ENCODE peak calls at places on chromosomes 7 and 10, in seven cellular contexts. A is mammary epithelial cell, P is fibroblast of lung, X is cardiac fibroblast, U is foreskin fibroblast, R is left ventricle myocardium inferior, E is prostate gland. C is an unnamed sample.

GRCh38 chr10:42975558-42976352 is 101.1 kb upstream of the RET start:
- DNase-seq in A (no peak), P (no peak), X (no peak), U (no peak), R (no peak), E (no peak), C (no peak)

GRCh38 chr7:49927581-49927980 is 154.1 kb downstream of the VWC2 start:
- DNase-seq in A (no peak), P (no peak), X (no peak), U (no peak), R (no peak), E (no peak), C (no peak)

GRCh38 chr7:39567294-39567693 is 1.1 kb downstream of the YAE1 start:
- DNase-seq in A (no peak), P (peak; percentile 45), X (peak; percentile 26), U (no peak), R (no peak), E (no peak), C (no peak)

GRCh38 chr7:24052572-24053223 is 231.3 kb upstream of the NPY start:
- DNase-seq in A (peak; percentile 94), P (peak; percentile 88), X (peak; percentile 13), U (peak; percentile 36), R (no peak), E (no peak), C (peak; percentile 50)

GRCh38 chr7:27106181-27106905 is 3.9 kb upstream of the HOXA2 start:
- DNase-seq in A (peak; percentile 58), P (peak; percentile 55), X (no peak), U (no peak), R (no peak), E (no peak), C (no peak)

GRCh38 chr7:156334636-156335035 is 305.9 kb upstream of the RNF32 start:
- DNase-seq in A (no peak), P (no peak), X (no peak), U (no peak), R (no peak), E (no peak), C (no peak)

GRCh38 chr7:91288208-91288824 is 24.1 kb downstream of the FZD1 start:
- DNase-seq in A (peak; percentile 12), P (no peak), X (peak; percentile 25), U (no peak), R (peak; percentile 29), E (no peak), C (no peak)

GRCh38 chr7:149882264-149883048 is 8.7 kb downstream of the ATP6V0E2 start:
- DNase-seq in A (no peak), P (peak; percentile 47), X (peak; percentile 36), U (no peak), R (no peak), E (peak; percentile 3), C (no peak)

GRCh38 chr7:136009488-136010079 is 32.4 kb upstream of the MTPN start:
- DNase-seq in A (peak; percentile 17), P (peak; percentile 24), X (peak; percentile 70), U (peak; percentile 14), R (no peak), E (peak; percentile 9), C (peak; percentile 13)

GRCh38 chr10:72353963-72354355 is 760 bp downstream of the DNAJB12 start:
- DNase-seq in A (no peak), P (peak; percentile 30), X (peak; percentile 35), U (no peak), R (peak; percentile 38), E (no peak), C (no peak)

GRCh38 chr10:72337039-72337629 is 17.6 kb downstream of the DNAJB12 start:
- DNase-seq in A (peak; percentile 69), P (peak; percentile 40), X (peak; percentile 85), U (peak; percentile 53), R (peak; percentile 88), E (peak; percentile 79), C (no peak)

DNA sequence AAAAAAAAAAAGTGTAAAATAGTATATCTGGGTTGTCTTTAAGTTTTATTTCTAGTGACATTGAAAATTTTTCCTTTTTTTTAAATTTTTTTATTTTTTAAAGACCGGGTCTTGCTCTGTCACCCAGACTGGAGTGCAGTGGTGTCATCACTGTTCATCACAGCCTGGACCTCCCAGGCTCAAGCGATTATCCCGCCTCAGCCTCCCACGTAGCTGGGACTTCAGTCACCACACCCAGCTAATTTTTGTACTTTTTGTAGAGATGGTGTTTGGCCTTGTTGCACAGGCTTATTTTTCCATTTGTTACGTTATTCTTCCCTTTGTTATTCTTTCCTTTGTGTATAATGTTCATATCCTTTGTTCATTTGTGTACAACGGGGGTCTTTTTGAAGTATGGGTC is 30.1 kb downstream of the TSPAN14 start:
- DNase-seq in A (no peak), P (no peak), X (no peak), U (no peak), R (no peak), E (no peak), C (no peak)
- H3K4me3 ChIP-seq in A (no peak overlapping the region), P (no peak overlapping the region), X (no peak overlapping the region), U (no peak overlapping the region), R (no peak overlapping the region), E (no peak overlapping the region), C (no peak overlapping the region)

GRCh38 chr10:15084502-15084922 is 4.1 kb downstream of the ACBD7 start:
- DNase-seq in A (peak; percentile 99), P (peak; percentile 99), X (peak; percentile 98), U (peak; percentile 85), R (no peak), E (peak; percentile 81), C (peak; percentile 88)
- TF ChIP-seq CTCF in A (no peak), P (peak; percentile 24), X (no peak), U (no peak), R (no peak), E (peak; percentile 28), C (peak; percentile 2)

GRCh38 chr10:90806677-90807076 is 51.2 kb downstream of the HTR7 start:
- DNase-seq in A (no peak), P (no peak), X (no peak), U (no peak), R (no peak), E (no peak), C (no peak)
- H3K4me3 ChIP-seq in A (no peak overlapping the region), P (no peak overlapping the region), X (no peak overlapping the region), U (no peak overlapping the region), R (no peak overlapping the region), E (no peak overlapping the region), C (no peak overlapping the region)

GRCh38 chr10:118800920-118801319 is 46.1 kb upstream of the CACUL1 start:
- DNase-seq in A (peak; percentile 26), P (no peak), X (peak; percentile 30), U (no peak), R (no peak), E (peak; percentile 24), C (no peak)
- TF ChIP-seq CTCF in A (peak; percentile 51), P (no peak), X (peak; percentile 28), U (peak; percentile 5), R (peak; percentile 59), E (peak; percentile 58), C (peak; percentile 21)

GRCh38 chr7:144822223-144822622 is 13.6 kb downstream of the TPK1 start:
- DNase-seq in A (no peak), P (no peak), X (no peak), U (no peak), R (no peak), E (no peak), C (no peak)

GRCh38 chr7:144819566-144819965 is 16.3 kb downstream of the TPK1 start:
- DNase-seq in A (no peak), P (no peak), X (no peak), U (no peak), R (no peak), E (no peak), C (no peak)

GRCh38 chr7:144821069-144821468 is 14.8 kb downstream of the TPK1 start:
- DNase-seq in A (no peak), P (no peak), X (no peak), U (no peak), R (no peak), E (no peak), C (no peak)

GRCh38 chr7:144818516-144818915 is 17.3 kb downstream of the TPK1 start:
- DNase-seq in A (no peak), P (peak; percentile 10), X (peak; percentile 32), U (no peak), R (no peak), E (no peak), C (no peak)

GRCh38 chr7:144820557-144820956 is 15.3 kb downstream of the TPK1 start:
- DNase-seq in A (no peak), P (no peak), X (no peak), U (no peak), R (no peak), E (no peak), C (no peak)
- H3K4me3 ChIP-seq in A (no peak overlapping the region), P (no peak overlapping the region), X (no peak overlapping the region), U (no peak overlapping the region), R (no peak overlapping the region), E (no peak overlapping the region), C (no peak overlapping the region)

DNA sequence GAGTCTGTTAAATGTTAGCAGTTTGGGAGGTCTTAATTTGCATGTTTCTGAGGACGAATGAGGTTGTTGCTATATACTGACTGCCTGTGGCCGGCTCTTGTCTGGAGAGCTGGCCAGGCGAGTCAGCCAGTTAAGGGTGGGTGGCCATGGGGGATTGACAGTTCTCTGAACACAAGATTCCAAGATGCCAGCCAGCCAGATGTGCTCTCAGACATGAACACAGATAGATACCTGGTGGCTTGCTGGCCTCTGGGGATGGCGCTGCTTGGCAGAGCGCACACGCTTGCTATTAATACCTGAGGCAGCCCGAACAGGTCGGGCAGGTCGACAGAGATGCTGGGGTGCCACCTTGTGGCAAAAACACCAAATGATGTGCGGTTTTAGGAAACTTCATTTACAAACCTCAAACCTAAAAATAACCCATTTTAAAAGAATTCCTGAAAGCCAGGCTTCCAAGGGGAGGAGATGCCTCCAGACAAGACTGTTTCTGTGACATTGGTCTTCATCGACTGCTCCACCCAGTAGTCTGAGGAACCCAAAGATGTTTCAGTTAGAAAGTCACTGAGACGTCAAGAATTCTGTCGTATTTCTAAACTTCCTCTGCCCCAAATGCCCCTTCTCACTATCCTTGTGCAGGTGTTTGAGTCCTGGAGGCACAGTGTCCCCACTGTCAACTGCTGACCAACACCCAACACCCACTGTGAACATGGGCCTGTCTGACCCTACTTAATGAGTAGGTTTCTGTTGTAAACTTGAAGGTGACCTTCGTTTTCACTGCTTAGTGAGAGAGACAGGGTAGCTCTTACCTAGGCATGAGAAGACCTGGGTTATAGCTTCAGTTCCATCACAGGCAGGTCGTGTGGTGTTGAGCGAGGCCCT is 123.4 kb downstream of the NT5C2 start:
- DNase-seq in A (peak; percentile 48), P (peak; percentile 37), X (peak; percentile 62), U (peak; percentile 23), R (peak; percentile 36), E (peak; percentile 73), C (no peak)
- TF ChIP-seq CTCF in A (peak; percentile 68), P (peak; percentile 55), X (peak; percentile 67), U (peak; percentile 58), R (peak; percentile 70), E (peak; percentile 86), C (peak; percentile 74)

GRCh38 chr7:87495366-87495765 is 19.9 kb upstream of the ABCB4 start:
- DNase-seq in A (no peak), P (no peak), X (no peak), U (no peak), R (no peak), E (no peak), C (no peak)
- H3K4me3 ChIP-seq in A (no peak overlapping the region), P (no peak overlapping the region), X (no peak overlapping the region), U (no peak overlapping the region), R (no peak overlapping the region), E (no peak overlapping the region), C (no peak overlapping the region)